ENCODE peak calls at places on chromosomes 6 and 20, in four cellular contexts. K, J, G and Y are unnamed samples.

GRCh38 chr20:46928580-46929132 is 34.0 kb downstream of the EYA2 start:
- DNase-seq in K (no peak), J (no peak), G (no peak), Y (no peak)

GRCh38 chr6:132475925-132476324 is 37.0 kb downstream of the STX7 start:
- DNase-seq in K (no peak), J (no peak), G (no peak), Y (no peak)

GRCh38 chr6:89443658-89444057 is 10.7 kb downstream of the ANKRD6 start:
- DNase-seq in K (no peak), J (no peak), G (no peak), Y (no peak)

GRCh38 chr6:149045404-149045803 is 272.1 kb upstream of the TAB2 start:
- DNase-seq in K (no peak), J (no peak), G (no peak), Y (no peak)

GRCh38 chr6:161186173-161186769 is 87.6 kb downstream of the AGPAT4 start:
- DNase-seq in K (no peak), J (peak; percentile 32), G (no peak), Y (no peak)

GRCh38 chr6:912871-913663 is 220.1 kb upstream of the EXOC2 start:
- DNase-seq in K (no peak), J (peak; percentile 28), G (no peak), Y (no peak)

GRCh38 chr6:144284753-144285547 is at the start of gene UTRN:
- DNase-seq in K (no peak), J (peak; percentile 31), G (peak; percentile 52), Y (peak; percentile 55)

GRCh38 chr6:72950114-72950860 is 275.0 kb downstream of the KHDC1L start:
- DNase-seq in K (no peak), J (no peak), G (no peak), Y (no peak)

GRCh38 chr6:107539409-107539808 is 49.5 kb downstream of the SOBP start:
- DNase-seq in K (no peak), J (no peak), G (no peak), Y (no peak)

GRCh38 chr6:166097914-166098522 is 69.6 kb downstream of the TBXT start:
- DNase-seq in K (no peak), J (peak; percentile 63), G (no peak), Y (peak; percentile 45)

GRCh38 chr20:23246682-23247664 is 103.6 kb upstream of the NXT1 start:
- DNase-seq in K (peak; percentile 31), J (no peak), G (no peak), Y (no peak)
- TF ChIP-seq POLR2AphosphoS5 in K (no peak), J (no peak), G (no peak), Y (no peak)

GRCh38 chr6:25757936-25758642 is 3.5 kb downstream of the SLC17A4 start:
- DNase-seq in K (no peak), J (no peak), G (no peak), Y (no peak)

GRCh38 chr6:25753079-25753478 is 1.5 kb upstream of the SLC17A4 start:
- DNase-seq in K (no peak), J (no peak), G (no peak), Y (no peak)

GRCh38 chr6:25755496-25755895 is 954 bp downstream of the SLC17A4 start:
- DNase-seq in K (no peak), J (no peak), G (no peak), Y (no peak)

GRCh38 chr6:25754508-25754907 is at the start of gene SLC17A4:
- DNase-seq in K (no peak), J (no peak), G (no peak), Y (no peak)

DNA sequence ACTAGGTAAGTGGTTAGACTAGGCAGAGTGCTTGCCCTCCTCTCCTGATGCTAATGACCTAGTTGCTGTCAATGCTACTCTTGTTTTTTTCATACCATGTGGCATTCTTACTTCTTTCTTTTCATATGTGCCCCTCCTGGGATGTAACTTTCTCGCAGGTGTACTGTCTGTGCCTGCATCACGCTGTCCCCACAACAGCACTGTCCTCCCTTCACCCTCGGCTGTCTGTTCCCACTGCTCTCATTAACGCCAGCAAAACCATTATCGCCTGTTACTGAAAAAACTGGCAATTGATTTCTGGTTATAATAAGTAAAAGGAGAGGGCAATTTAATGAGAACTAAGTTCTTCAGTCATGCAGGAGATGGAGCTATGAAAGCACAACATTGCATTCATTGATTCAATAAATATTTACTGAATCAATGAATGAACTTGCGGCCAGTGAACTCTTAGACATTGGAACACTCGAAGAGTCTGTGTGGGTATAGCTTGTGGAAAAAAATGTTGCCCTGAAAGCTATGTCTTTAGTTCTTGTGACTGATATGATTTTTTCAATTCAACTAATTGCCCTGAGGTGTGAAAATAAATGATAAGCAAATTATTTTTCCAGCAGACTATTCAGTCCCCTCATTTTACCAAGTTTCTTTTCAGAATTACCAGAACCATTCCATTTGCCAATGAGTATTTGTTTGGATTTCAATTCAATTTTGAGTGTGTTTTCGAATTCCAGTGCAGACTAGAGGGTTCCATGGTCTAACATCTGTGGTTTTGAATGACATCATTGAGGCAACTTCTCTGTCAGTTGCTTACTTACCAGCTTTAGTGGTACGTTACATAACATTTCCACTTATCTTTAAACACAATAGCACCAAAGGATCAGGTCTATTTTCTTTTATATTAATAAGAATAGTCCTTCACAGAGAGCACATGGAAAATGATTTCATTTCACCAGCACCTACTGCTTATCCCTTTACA is 2.1 kb downstream of the SLC17A4 start:
- DNase-seq in K (no peak), J (no peak), G (no peak), Y (no peak)
- TF ChIP-seq SPI1 in K (no peak), J (no peak), G (no peak), Y (no peak)

DNA sequence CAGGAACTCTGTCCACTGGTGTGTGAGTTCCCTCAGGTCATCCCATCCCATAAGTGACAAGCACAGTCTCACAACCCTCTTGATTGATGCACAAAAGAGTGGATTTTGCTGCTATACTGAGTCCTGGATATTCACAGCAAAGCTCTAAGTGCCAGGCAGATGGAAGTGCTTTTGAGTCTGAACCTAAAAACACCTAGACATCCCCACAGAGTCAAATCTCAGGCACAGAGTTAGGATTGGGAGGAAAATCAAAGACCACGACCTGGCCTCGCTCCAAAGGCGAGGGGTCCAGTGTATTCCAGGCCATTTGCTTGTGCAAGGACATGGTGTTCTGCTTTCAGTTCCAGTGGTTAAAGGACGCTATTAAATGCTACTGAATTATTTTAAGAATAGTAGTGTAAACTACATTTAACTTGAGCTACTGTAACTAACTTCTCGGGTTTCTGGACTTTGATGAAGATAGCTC is 56.8 kb downstream of the RREB1 start:
- DNase-seq in K (no peak), J (no peak), G (no peak), Y (no peak)
- TF ChIP-seq POLR2AphosphoS5 in K (no peak), J (no peak), G (peak; percentile 17), Y (no peak)

GRCh38 chr20:24633026-24633425 is 163.6 kb downstream of the SYNDIG1 start:
- DNase-seq in K (no peak), J (no peak), G (no peak), Y (no peak)

GRCh38 chr20:24631173-24631505 is 161.7 kb downstream of the SYNDIG1 start:
- DNase-seq in K (no peak), J (no peak), G (no peak), Y (no peak)

GRCh38 chr20:24634855-24635254 is 165.4 kb downstream of the SYNDIG1 start:
- DNase-seq in K (no peak), J (peak; percentile 69), G (peak; percentile 14), Y (no peak)

GRCh38 chr20:24632581-24632980 is 163.2 kb downstream of the SYNDIG1 start:
- DNase-seq in K (no peak), J (no peak), G (no peak), Y (no peak)

GRCh38 chr20:24633521-24633920 is 164.1 kb downstream of the SYNDIG1 start:
- DNase-seq in K (no peak), J (no peak), G (no peak), Y (no peak)
- TF ChIP-seq SPI1 in K (no peak), J (no peak), G (no peak), Y (no peak)